ENCODE peak calls at places on chromosomes 6 and 20, in four cellular contexts. L is K562, F is IMR-90, M is GM12878. Y is an unnamed sample.

GRCh38 chr20:15491564-15491963 is 1081.7 kb downstream of the KIF16B start:
- DNase-seq in L (no peak), F (no peak), M (no peak), Y (peak; percentile 7)

GRCh38 chr6:27312146-27312949 is at the start of gene POM121L2:
- DNase-seq in L (no peak), F (peak; percentile 28), M (no peak), Y (peak; percentile 65)

GRCh38 chr20:37331060-37331857 is 14.7 kb upstream of the SRC start:
- DNase-seq in F (no peak), M (no peak), L (no peak), Y (no peak)

GRCh38 chr20:16271450-16271849 is 301.8 kb downstream of the KIF16B start:
- DNase-seq in F (no peak), M (no peak), L (no peak), Y (no peak)

GRCh38 chr20:36768768-36769430 is 4.7 kb downstream of the DSN1 start:
- DNase-seq in M (no peak), F (peak; percentile 51), L (no peak), Y (peak; percentile 89)

GRCh38 chr6:37347177-37348145 is 6.3 kb upstream of the RNF8 start:
- DNase-seq in L (no peak), M (no peak), F (no peak), Y (no peak)

GRCh38 chr6:148500402-148500801 is 157.8 kb downstream of the SASH1 start:
- DNase-seq in M (no peak), F (no peak), L (no peak), Y (no peak)

GRCh38 chr6:14804001-14804401 is 441.9 kb upstream of the JARID2 start:
- DNase-seq in M (no peak), F (no peak), L (no peak), Y (no peak)

GRCh38 chr20:59577809-59578601 is 26.3 kb upstream of the PHACTR3 start:
- DNase-seq in M (no peak), L (no peak), F (no peak), Y (no peak)

GRCh38 chr6:123967900-123968299 is 164.2 kb downstream of the NKAIN2 start:
- DNase-seq in M (no peak), F (no peak), L (no peak), Y (no peak)

GRCh38 chr20:63782521-63782971 is 43.0 kb downstream of the SLC2A4RG start:
- DNase-seq in F (no peak), M (no peak), L (no peak), Y (no peak)

GRCh38 chr20:9617940-9618339 is 103.5 kb downstream of the LAMP5 start:
- DNase-seq in L (no peak), M (no peak), F (peak; percentile 22), Y (no peak)

GRCh38 chr20:47319517-47320252 is 36.8 kb downstream of the ZMYND8 start:
- DNase-seq in L (no peak), F (peak; percentile 74), M (no peak), Y (peak; percentile 89)

GRCh38 chr20:47317127-47317895 is 39.2 kb downstream of the ZMYND8 start:
- DNase-seq in M (no peak), L (peak; percentile 75), F (peak; percentile 98), Y (peak; percentile 97)

GRCh38 chr20:47318596-47319516 is 37.6 kb downstream of the ZMYND8 start:
- DNase-seq in M (no peak), L (peak; percentile 56), F (peak; percentile 69), Y (peak; percentile 79)

GRCh38 chr20:47316776-47317126 is 39.7 kb downstream of the ZMYND8 start:
- DNase-seq in L (no peak), M (no peak), F (no peak), Y (no peak)

DNA sequence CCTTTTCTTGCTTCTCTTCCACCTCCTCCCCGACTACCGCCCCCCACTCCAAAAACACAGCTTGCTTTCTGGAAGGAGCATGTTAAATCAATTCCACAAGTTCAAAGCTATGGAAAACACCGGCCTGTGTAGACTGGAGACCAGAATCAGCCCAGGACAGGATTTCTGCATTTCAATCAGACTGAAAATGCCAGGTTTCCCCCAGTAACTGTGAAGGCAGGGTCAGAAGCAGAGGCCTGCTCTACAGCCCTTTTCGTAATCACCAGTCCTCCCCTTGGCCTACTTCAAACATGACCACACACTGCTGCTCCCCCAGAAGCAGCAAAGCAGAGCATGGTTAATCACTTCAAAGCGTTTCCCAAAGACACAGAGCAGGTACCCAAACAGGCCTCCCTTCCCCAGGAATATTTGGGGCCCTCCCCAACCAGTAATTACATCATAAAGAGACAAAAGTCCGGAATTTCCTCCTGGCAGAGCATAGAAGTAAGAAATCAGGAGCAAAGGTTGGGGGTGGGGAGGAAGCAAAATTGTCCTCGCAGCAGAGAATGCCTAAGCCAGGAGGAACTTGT is 38.4 kb downstream of the ZMYND8 start:
- DNase-seq in F (peak; percentile 65), M (no peak), L (no peak), Y (no peak)
- H3K4me1 ChIP-seq in F (peaks cover 45% of the 10 kb centered on the region), M (peaks cover 28% of the 10 kb centered on the region), L (peaks cover 60% of the 10 kb centered on the region), Y (peaks cover 67% of the 10 kb centered on the region)

GRCh38 chr20:23493172-23493772 is 2.4 kb downstream of the CST8 start:
- DNase-seq in M (no peak), L (no peak), F (no peak), Y (no peak)

GRCh38 chr20:23492292-23492691 is 1.4 kb downstream of the CST8 start:
- DNase-seq in M (no peak), L (no peak), F (no peak), Y (no peak)

GRCh38 chr20:23484081-23484480 is 6.8 kb upstream of the CST8 start:
- DNase-seq in L (no peak), F (no peak), M (no peak), Y (no peak)

GRCh38 chr20:23490817-23491216 is at the start of gene CST8:
- DNase-seq in F (no peak), L (no peak), M (no peak), Y (no peak)

DNA sequence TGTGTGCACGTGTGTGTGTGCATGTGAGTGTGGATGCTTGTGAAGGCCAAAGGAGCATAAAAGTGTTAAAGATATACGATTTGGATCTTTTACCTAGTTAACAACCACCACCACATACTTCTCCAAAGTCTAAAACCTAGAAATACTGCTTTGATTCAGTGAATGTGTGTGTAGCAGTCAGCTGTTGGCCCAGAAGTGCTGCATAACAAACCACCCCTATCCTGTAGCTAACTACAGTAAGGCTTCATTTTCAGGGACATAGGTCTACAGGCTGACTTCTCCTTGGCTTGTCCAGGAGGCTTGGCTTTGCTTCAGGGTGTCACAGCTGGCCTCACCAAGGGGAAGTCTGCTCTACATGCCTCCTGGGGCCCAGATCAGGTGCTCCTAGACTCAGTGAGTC is 2.4 kb upstream of the CST8 start:
- DNase-seq in F (no peak), M (no peak), L (no peak), Y (no peak)
- TF ChIP-seq FOS in F (no peak), M (no peak), L (no peak), Y (no peak)

DNA sequence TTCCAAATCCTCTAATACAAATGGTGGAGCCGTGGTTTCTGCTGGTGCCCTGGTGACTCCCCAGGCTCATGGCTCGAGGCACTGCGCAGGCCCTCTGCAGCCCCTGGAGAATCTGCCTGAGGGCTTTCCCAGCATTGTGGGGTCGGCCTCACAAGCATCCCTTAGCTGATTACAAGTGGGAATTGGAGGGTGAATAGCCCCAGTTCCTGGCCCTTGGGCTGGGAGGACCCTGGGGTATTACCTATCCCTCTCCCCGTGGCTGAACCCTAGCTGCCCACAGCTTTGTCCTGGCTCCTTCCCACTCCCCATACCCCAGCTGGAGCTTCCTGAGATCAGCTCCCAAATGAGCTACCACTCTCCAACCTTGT is 212.2 kb upstream of the CST7 start:
- DNase-seq in M (no peak), F (no peak), L (no peak), Y (no peak)
- H3K4me3 ChIP-seq in M (no peak overlapping the region), F (no peak overlapping the region), L (no peak overlapping the region), Y (no peak overlapping the region)

GRCh38 chr6:41728073-41728936 is 7.1 kb downstream of the TFEB start:
- DNase-seq in M (no peak), F (no peak), L (no peak), Y (no peak)
- H3K4me1 ChIP-seq in M (peaks cover 63% of the 10 kb centered on the region), F (peaks cover 24% of the 10 kb centered on the region), L (peaks cover 26% of the 10 kb centered on the region), Y (peaks cover 10% of the 10 kb centered on the region)